ENCODE peak calls at places on chromosomes 2 and 18, in five cellular contexts. O is tibial artery, M is T follicular helper cell, X is adipocyte, Z is germinal center. J is an unnamed sample.

GRCh38 chr2:145813481-145813880 is 1293.6 kb upstream of the ZEB2 start:
- DNase-seq in O (no peak), X (no peak), M (no peak), Z (no peak), J (no peak)

GRCh38 chr2:119315241-119315925 is 51.3 kb downstream of the C2orf76 start:
- DNase-seq in O (no peak), X (peak; percentile 38), Z (no peak), M (no peak), J (no peak)

GRCh38 chr2:174145827-174146226 is 102.5 kb downstream of the OLA1 start:
- DNase-seq in Z (no peak), X (no peak), O (no peak), M (no peak), J (no peak)

GRCh38 chr2:170885130-170885791 is 43.8 kb upstream of the GORASP2 start:
- DNase-seq in X (no peak), O (no peak), Z (no peak), M (no peak), J (no peak)

GRCh38 chr2:136611451-136611850 is 153.9 kb upstream of the THSD7B start:
- DNase-seq in X (no peak), Z (no peak), M (no peak), O (no peak), J (no peak)

GRCh38 chr2:177256026-177256425 is 8.5 kb downstream of the NFE2L2 start:
- DNase-seq in Z (no peak), M (no peak), O (no peak), X (no peak), J (no peak)

GRCh38 chr2:241857041-241857541 is 1.6 kb downstream of the PDCD1 start:
- DNase-seq in Z (no peak), M (no peak), O (peak; percentile 19), X (no peak), J (no peak)

GRCh38 chr18:57276720-57277284 is 75.6 kb upstream of the ST8SIA3 start:
- DNase-seq in Z (no peak), M (no peak), X (no peak), O (no peak), J (no peak)

GRCh38 chr2:221518937-221519635 is 53.0 kb downstream of the EPHA4 start:
- DNase-seq in O (no peak), Z (no peak), M (no peak), X (no peak), J (no peak)

GRCh38 chr2:238862701-238863100 is 14.8 kb downstream of the TWIST2 start:
- DNase-seq in Z (no peak), M (no peak), X (no peak), O (no peak), J (no peak)

GRCh38 chr2:68319397-68320117 is at the start of gene CNRIP1:
- DNase-seq in M (no peak), X (peak; percentile 90), Z (peak; percentile 26), O (peak; percentile 81), J (no peak)

GRCh38 chr2:72386288-72386687 is 238.6 kb upstream of the CYP26B1 start:
- DNase-seq in X (no peak), O (no peak), Z (no peak), M (no peak), J (no peak)

GRCh38 chr2:54755641-54756326 is 32.3 kb downstream of the EML6 start:
- DNase-seq in M (no peak), X (no peak), Z (peak; percentile 33), O (no peak), J (no peak)

GRCh38 chr2:57726294-57726693 is 320.3 kb upstream of the VRK2 start:
- DNase-seq in M (no peak), X (no peak), Z (no peak), O (no peak), J (no peak)

GRCh38 chr2:216774620-216775019 is 79.3 kb upstream of the IGFBP5 start:
- DNase-seq in O (peak; percentile 64), X (peak; percentile 33), M (no peak), Z (no peak), J (no peak)

GRCh38 chr2:196544906-196545433 is 94.5 kb upstream of the CCDC150 start:
- DNase-seq in Z (no peak), X (no peak), O (no peak), M (no peak), J (no peak)

GRCh38 chr2:39094717-39095363 is 26.0 kb downstream of the SOS1 start:
- DNase-seq in X (peak; percentile 77), Z (no peak), M (no peak), O (no peak), J (peak; percentile 42)

GRCh38 chr2:99507964-99508818 is 18.4 kb upstream of the REV1 start:
- DNase-seq in Z (no peak), O (no peak), X (no peak), M (no peak), J (no peak)

GRCh38 chr2:88866756-88867155 is 175.3 kb downstream of the RPIA start:
- DNase-seq in O (no peak), M (no peak), X (no peak), Z (no peak), J (no peak)

GRCh38 chr2:128346291-128346690 is 27.6 kb upstream of the HS6ST1 start:
- DNase-seq in X (no peak), Z (no peak), O (no peak), M (no peak), J (no peak)

GRCh38 chr2:165293439-165294420 is 54.5 kb downstream of the SCN2A start:
- DNase-seq in O (no peak), M (peak; percentile 24), Z (peak; percentile 58), X (peak; percentile 98), J (peak; percentile 50)

GRCh38 chr2:224085246-224085645 is 46.2 kb upstream of the SERPINE2 start:
- DNase-seq in X (peak; percentile 44), Z (no peak), M (no peak), O (no peak), J (no peak)

GRCh38 chr2:88880441-88880953 is 189.0 kb downstream of the RPIA start:
- DNase-seq in O (peak; percentile 36), X (peak; percentile 83), M (peak; percentile 3), Z (no peak), J (no peak)